ENCODE peak calls at places on chromosomes 5 and 9, in five cellular contexts. F is neural progenitor cell, Z is heart right ventricle, J is A549, Q is right lobe of liver. L is an unnamed sample. For H3K4me1, the result is how much of the 10 kb centered on the place peaks cover.

GRCh38 chr9:76400534-76401096 is 6.4 kb upstream of the RFK start:
- DNase-seq in Q (no peak), Z (no peak), F (no peak), J (no peak), L (peak)

GRCh38 chr5:73789851-73790281 is 163.9 kb downstream of the ARHGEF28 start:
- DNase-seq in Q (no peak), Z (no peak), F (no peak), J (no peak), L (no peak)

GRCh38 chr5:43171926-43172325 is 20.1 kb upstream of the NIM1K start:
- DNase-seq in F (no peak), Q (no peak), Z (no peak), J (no peak), L (no peak)

GRCh38 chr9:133048595-133048994 is 13.2 kb upstream of the CEL start:
- DNase-seq in Q (no peak), J (peak), F (peak), Z (no peak), L (no peak)

GRCh38 chr9:95092321-95093072 is 225.0 kb downstream of the FANCC start:
- DNase-seq in J (no peak), Q (peak), F (peak), Z (no peak), L (peak)

GRCh38 chr5:42894057-42894456 is 82.4 kb upstream of the SELENOP start:
- DNase-seq in J (no peak), Z (peak), Q (no peak), F (peak), L (no peak)

GRCh38 chr9:70988551-70988950 is 132.9 kb downstream of the TRPM3 start:
- DNase-seq in Z (no peak), J (no peak), Q (no peak), F (no peak), L (no peak)

GRCh38 chr5:150081541-150082283 is 4.6 kb downstream of the CSF1R start:
- DNase-seq in Z (peak), Q (no peak), J (no peak), F (peak), L (no peak)

GRCh38 chr5:154459015-154459414 is 13.2 kb downstream of the SAP30L start:
- DNase-seq in J (no peak), Z (no peak), F (no peak), Q (no peak), L (no peak)

GRCh38 chr9:124477211-124478013 is 27.2 kb downstream of the ADGRD2 start:
- DNase-seq in Q (no peak), Z (no peak), F (peak), J (peak), L (peak)

GRCh38 chr5:133709074-133709676 is 96.8 kb upstream of the FSTL4 start:
- DNase-seq in Q (no peak), Z (no peak), J (no peak), F (no peak), L (no peak)

GRCh38 chr9:5557606-5558587 is 47.6 kb downstream of the PDCD1LG2 start:
- DNase-seq in J (no peak), Z (no peak), F (peak), Q (no peak), L (peak)

GRCh38 chr9:129373361-129373760 is 195.3 kb upstream of the IER5L start:
- DNase-seq in Q (no peak), F (no peak), J (no peak), Z (no peak), L (no peak)

GRCh38 chr9:126533911-126534300 is 79.8 kb upstream of the LMX1B start:
- DNase-seq in F (no peak), J (no peak), Z (no peak), Q (no peak), L (no peak)

GRCh38 chr5:180832638-180833068 is 28.4 kb downstream of the ZFP62 start:
- DNase-seq in F (no peak), Q (no peak), Z (no peak), J (no peak), L (no peak)

GRCh38 chr5:89374144-89374784 is 491.3 kb upstream of the MEF2C start:
- DNase-seq in F (no peak), Q (no peak), Z (no peak), J (no peak), L (no peak)

GRCh38 chr5:45376463-45376862 is 319.7 kb downstream of the HCN1 start:
- DNase-seq in Z (no peak), J (no peak), F (no peak), Q (no peak), L (no peak)

GRCh38 chr5:119454171-119454570 is 1.9 kb downstream of the HSD17B4 start:
- DNase-seq in J (no peak), F (no peak), Z (no peak), Q (peak), L (no peak)

GRCh38 chr5:76862986-76863385 is 13.2 kb downstream of the S100Z start:
- DNase-seq in Q (no peak), J (no peak), F (no peak), Z (no peak), L (no peak)

GRCh38 chr9:102867488-102867887 is 127.6 kb upstream of the CYLC2 start:
- DNase-seq in Q (no peak), Z (peak), J (no peak), F (no peak), L (peak)

GRCh38 chr5:169702726-169703481 is 65.8 kb downstream of the DOCK2 start:
- DNase-seq in Q (no peak), Z (no peak), J (no peak), F (peak), L (no peak)

GRCh38 chr5:179878222-179879002 is 19.8 kb upstream of the MRNIP start:
- DNase-seq in Q (no peak), F (no peak), J (no peak), Z (no peak), L (no peak)

GRCh38 chr5:142432961-142433360 is 108.1 kb upstream of the SPRY4 start:
- DNase-seq in Z (no peak), F (no peak), Q (no peak), J (no peak), L (peak)

GRCh38 chr5:72633649-72634048 is 126.4 kb upstream of the ZNF366 start:
- DNase-seq in J (no peak), F (no peak), Z (no peak), Q (no peak), L (no peak)

DNA sequence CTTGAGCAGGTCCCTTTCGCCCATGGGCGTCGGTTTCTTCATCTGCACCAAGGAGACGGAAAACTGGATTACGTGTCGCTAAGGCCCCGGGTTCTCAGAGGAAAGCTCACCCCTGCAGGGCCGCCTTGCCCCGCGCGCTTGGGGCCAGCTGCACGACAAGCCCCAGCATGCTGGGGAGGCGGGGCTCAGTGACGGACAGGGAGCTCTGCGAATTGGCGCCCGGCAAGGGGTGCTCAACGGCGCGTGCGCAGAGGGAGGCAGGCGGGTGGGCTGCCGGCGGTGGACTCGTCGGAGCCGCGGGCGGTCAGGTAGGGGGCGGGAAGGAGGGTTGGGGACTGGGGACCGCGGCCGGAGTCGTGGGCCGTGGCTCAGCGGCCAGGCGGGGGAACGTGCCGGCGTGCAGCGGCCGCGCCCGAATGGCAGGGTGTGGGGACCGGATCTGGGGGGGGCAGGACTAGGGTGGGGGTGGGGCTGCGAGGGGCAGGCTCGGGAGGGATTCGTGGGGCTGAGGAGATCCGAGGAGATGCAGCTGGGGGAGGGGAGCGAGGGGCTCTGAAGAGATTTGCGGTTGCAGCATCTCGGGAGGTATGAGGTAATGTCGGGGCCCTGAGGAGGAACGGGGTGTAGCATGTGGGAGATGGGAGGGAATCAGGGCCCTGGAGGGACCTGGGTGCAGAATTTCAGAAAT is at the start of gene TRIM32:
- DNase-seq in Z (peak), F (peak), Q (peak), J (peak), L (peak)
- H3K4me1 ChIP-seq in Z (under half), F (under half), Q (under half), J (half or more), L (under half)

GRCh38 chr9:136570916-136571315 is 25.1 kb upstream of the NOTCH1 start:
- DNase-seq in Z (peak), F (no peak), J (no peak), Q (no peak), L (no peak)
- H3K4me1 ChIP-seq in Z (half or more), F (under half), J (half or more), Q (under half), L (under half)

GRCh38 chr9:37102476-37102875 is 17.9 kb upstream of the ZCCHC7 start:
- DNase-seq in J (no peak), F (no peak), Z (no peak), Q (no peak), L (no peak)

GRCh38 chr9:37104183-37104889 is 16.0 kb upstream of the ZCCHC7 start:
- DNase-seq in Z (no peak), Q (no peak), J (no peak), F (no peak), L (peak)

GRCh38 chr9:37100317-37100716 is 20.1 kb upstream of the ZCCHC7 start:
- DNase-seq in F (peak), J (no peak), Q (no peak), Z (no peak), L (peak)

GRCh38 chr9:37097294-37097693 is 23.1 kb upstream of the ZCCHC7 start:
- DNase-seq in J (no peak), Q (no peak), F (no peak), Z (no peak), L (no peak)

DNA sequence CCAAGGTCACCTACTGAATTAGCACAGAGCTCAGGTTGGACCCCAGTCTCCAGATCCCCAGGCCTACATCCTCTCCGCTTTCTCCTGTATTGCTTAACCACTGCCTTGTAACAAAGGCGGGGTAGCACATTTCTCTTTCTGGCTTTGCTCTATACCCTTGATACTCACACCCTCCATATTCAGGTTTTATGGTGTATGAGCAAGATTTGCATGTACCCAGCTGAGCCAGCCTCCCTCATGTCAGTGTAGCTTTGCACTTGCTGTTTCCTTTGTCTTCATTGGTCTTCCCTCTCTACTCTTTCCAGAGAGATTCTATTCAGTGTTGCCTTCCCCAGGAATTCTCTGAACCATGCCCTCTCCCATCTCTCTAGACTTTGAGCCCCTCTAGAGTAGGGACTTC is 19.6 kb upstream of the ZCCHC7 start:
- DNase-seq in F (no peak), Q (no peak), Z (no peak), J (no peak), L (no peak)
- H3K4me1 ChIP-seq in F (under half), Q (under half), Z (under half), J (under half), L (under half)

GRCh38 chr5:115843444-115844130 is 1.9 kb downstream of the AP3S1 start:
- DNase-seq in Q (no peak), Z (no peak), F (no peak), J (no peak), L (no peak)

GRCh38 chr5:115842952-115843351 is 1.2 kb downstream of the AP3S1 start:
- DNase-seq in Q (no peak), F (no peak), Z (no peak), J (no peak), L (no peak)

GRCh38 chr5:115841382-115842088 is at the start of the genes AP3S1 and ATG12:
- DNase-seq in F (peak), Q (peak), J (peak), Z (peak), L (peak)

GRCh38 chr5:115842089-115842881 is 550 bp downstream of the AP3S1 start:
- DNase-seq in J (peak), Q (no peak), F (peak), Z (no peak), L (peak)

DNA sequence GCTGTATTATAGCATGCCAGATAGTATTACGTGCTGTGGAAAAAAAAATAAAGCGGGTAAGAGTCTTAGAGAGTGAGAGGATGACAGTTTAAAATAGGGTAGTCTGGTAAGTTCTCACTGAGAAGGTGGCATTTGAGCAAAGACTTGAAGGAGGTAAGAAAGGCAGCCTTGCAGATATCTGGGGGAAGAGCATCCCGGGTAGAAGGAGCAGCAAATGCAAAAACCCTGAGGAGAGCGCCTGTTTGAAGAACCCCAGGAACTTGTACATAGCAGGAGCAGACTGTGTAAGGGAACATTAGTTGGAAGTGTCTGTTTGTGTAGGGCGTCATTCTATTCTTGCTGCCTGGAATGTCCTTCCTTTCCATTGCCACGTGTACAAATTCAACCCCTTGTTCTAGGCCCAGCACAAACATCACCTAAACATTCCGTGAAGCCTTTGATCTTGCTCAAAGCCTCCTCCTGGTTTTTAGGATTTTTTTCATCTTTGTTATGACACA is 2.6 kb downstream of the AP3S1 start:
- DNase-seq in F (no peak), J (no peak), Q (no peak), Z (no peak), L (no peak)
- H3K4me1 ChIP-seq in F (under half), J (under half), Q (under half), Z (under half), L (under half)

DNA sequence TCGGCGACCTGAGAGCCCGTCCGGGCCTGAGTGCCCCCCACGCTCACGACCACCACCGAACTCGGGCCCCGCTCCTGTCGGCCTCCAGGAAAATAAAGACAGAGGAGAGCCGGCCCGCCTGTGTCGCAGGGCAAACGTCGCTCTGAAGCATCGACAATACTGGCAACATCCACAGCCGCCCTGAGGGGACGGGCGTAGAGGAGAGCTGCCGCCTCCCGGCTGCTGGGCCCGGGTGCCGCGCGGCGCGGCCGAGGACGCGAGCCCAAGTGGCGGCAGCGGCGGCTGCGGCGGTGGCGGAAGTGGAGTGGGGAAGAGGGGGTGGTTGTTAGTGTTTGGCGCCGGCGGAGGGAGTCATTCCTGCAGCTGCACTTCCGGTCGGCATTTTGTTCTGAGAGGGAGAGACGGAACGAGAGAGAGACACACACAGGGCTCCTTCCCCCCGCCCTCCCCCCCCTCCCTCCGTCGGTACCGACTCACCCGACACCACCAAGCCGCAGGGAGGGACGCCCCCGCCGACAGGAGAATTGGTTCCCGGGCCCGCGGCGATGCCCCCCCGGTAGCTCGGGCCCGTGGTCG is at the start of gene NIPBL:
- DNase-seq in F (peak), Z (peak), J (peak), Q (peak), L (peak)
- H3K4me1 ChIP-seq in F (under half), Z (under half), J (under half), Q (under half), L (under half)

DNA sequence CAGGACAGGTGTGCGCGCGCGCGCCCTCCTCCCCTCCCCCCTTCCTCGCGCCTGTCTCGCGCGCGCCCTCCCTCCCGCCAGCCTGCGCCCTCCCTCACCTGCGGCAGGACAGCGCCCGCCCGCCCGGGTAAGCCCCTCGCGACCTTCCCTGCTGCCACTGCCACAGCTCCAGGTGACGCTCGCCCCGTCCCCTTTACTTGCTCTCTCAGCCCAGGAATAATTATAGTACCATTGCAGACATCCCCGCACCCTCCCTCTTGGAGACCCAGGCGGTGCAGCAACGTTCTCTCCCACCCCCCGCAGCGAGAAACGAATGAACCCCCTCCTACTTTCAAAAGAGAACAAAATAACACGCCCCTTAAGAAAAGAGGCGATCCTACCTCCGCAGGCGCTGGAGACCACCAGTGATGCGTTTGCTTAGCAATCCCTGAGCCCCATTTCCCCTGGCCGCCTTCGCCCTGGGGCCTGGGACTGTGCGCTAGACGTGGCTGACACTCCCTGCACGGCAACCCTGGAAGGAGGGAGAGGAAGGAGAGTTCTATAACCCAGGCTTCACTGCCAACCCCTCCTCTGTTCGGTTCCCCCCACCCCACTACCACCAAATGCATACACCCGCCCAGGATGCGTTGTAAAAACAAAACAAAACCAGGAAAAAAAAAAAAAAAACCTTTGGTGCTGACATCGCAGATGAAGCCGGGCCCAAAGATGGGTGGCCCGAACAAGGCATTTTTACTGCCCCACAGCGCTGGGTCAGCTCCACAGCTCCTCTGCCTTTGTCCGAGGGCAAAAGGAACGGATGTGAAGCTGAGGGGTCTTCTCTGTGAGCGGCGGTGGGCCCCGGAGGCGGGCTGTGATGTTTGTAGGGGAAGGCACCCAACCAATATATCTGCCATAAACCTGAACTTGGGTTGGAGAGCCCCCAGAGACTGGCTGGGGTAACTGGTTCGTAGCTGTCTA is 5.5 kb upstream of the PURA start:
- DNase-seq in Q (peak), Z (peak), F (peak), J (peak), L (no peak)
- H3K4me1 ChIP-seq in Q (under half), Z (under half), F (under half), J (under half), L (under half)

GRCh38 chr9:127966416-127967150 is 14.2 kb downstream of the EEIG1 start:
- DNase-seq in Z (no peak), Q (no peak), J (no peak), F (no peak), L (no peak)
- H3K4me1 ChIP-seq in Z (half or more), Q (half or more), J (half or more), F (under half), L (half or more)

L was measured in mammary epithelial cell.